ENCODE peak calls at places on chromosomes 1 and 21, in six cellular contexts. P, N, Q, F, O and T are unnamed samples.

GRCh38 chr1:10236405-10237156 is 26.2 kb downstream of the KIF1B start:
- DNase-seq in F (no peak), N (peak; percentile 62), Q (no peak), O (no peak), P (no peak), T (peak; percentile 23)

GRCh38 chr1:201982923-201983805 is 716 bp downstream of the RNPEP start:
- DNase-seq in F (peak; percentile 75), O (peak; percentile 72), P (peak; percentile 69), N (peak; percentile 70), Q (no peak), T (peak; percentile 93)

GRCh38 chr1:35287807-35288640 is 19.5 kb downstream of the ZMYM4 start:
- DNase-seq in F (no peak), N (peak; percentile 63), O (no peak), P (no peak), Q (no peak), T (peak; percentile 72)

GRCh38 chr21:44290327-44291077 is 4.8 kb downstream of the AIRE start:
- DNase-seq in P (no peak), O (no peak), N (no peak), F (no peak), Q (no peak), T (no peak)

GRCh38 chr1:11569551-11569950 is 84.7 kb downstream of the FBXO2 start:
- DNase-seq in N (no peak), P (no peak), F (no peak), Q (no peak), O (peak; percentile 8), T (no peak)

GRCh38 chr1:223062177-223062576 is 80.9 kb downstream of the TLR5 start:
- DNase-seq in N (no peak), O (no peak), P (no peak), F (no peak), Q (no peak), T (no peak)

GRCh38 chr1:206893380-206893779 is 3.9 kb upstream of the IL24 start:
- DNase-seq in F (no peak), O (no peak), P (no peak), N (no peak), Q (no peak), T (no peak)

GRCh38 chr1:71046891-71047634 is 553 bp downstream of the PTGER3 start:
- DNase-seq in N (no peak), F (peak; percentile 56), O (peak; percentile 49), Q (no peak), P (no peak), T (peak; percentile 39)

GRCh38 chr1:216932424-216932823 is 209.2 kb upstream of the ESRRG start:
- DNase-seq in F (no peak), O (no peak), N (no peak), Q (no peak), P (no peak), T (no peak)

GRCh38 chr1:102941364-102941947 is 166.9 kb downstream of the COL11A1 start:
- DNase-seq in F (no peak), O (no peak), Q (no peak), P (no peak), N (peak; percentile 5), T (no peak)

GRCh38 chr1:54885863-54886723 is 902 bp downstream of the DHCR24 start:
- DNase-seq in P (peak; percentile 44), O (peak; percentile 58), N (no peak), F (no peak), Q (no peak), T (peak; percentile 50)

GRCh38 chr1:235011064-235011598 is 117.5 kb downstream of the TOMM20 start:
- DNase-seq in Q (no peak), N (no peak), P (no peak), O (no peak), F (no peak), T (no peak)

GRCh38 chr1:22347854-22348760 is 103.5 kb upstream of the ZBTB40 start:
- DNase-seq in N (no peak), O (peak; percentile 38), P (no peak), F (no peak), Q (no peak), T (no peak)

GRCh38 chr1:16026723-16027484 is 5.1 kb downstream of the CLCNKA start:
- DNase-seq in F (no peak), Q (no peak), O (peak; percentile 36), N (no peak), P (peak; percentile 95), T (no peak)

GRCh38 chr1:65435987-65436386 is 15.5 kb downstream of the LEPR start:
- DNase-seq in Q (no peak), F (no peak), O (no peak), P (peak; percentile 61), N (peak; percentile 48), T (peak; percentile 66)

GRCh38 chr1:46549697-46550681 is 1.5 kb downstream of the KNCN start:
- DNase-seq in N (peak; percentile 46), P (no peak), Q (no peak), O (no peak), F (peak; percentile 59), T (peak; percentile 33)

GRCh38 chr1:97739596-97740103 is 181.2 kb downstream of the DPYD start:
- DNase-seq in Q (no peak), O (no peak), N (peak; percentile 54), P (no peak), F (no peak), T (no peak)

GRCh38 chr1:39922139-39922757 is 20.5 kb upstream of the MYCL start:
- DNase-seq in N (no peak), F (no peak), O (peak; percentile 6), Q (no peak), P (no peak), T (no peak)

GRCh38 chr1:160748182-160748876 is 9.3 kb downstream of the SLAMF7 start:
- DNase-seq in O (no peak), Q (peak; percentile 87), P (no peak), F (no peak), N (no peak), T (no peak)

GRCh38 chr1:202967684-202968281 is 726 bp upstream of the CYB5R1 start:
- DNase-seq in O (no peak), N (no peak), Q (no peak), P (no peak), F (peak; percentile 53), T (no peak)

GRCh38 chr1:78420185-78420584 is 70.6 kb upstream of the PTGFR start:
- DNase-seq in O (no peak), N (peak; percentile 27), F (no peak), P (no peak), Q (no peak), T (peak; percentile 9)

GRCh38 chr1:51744506-51745303 is 127.8 kb downstream of the OSBPL9 start:
- DNase-seq in P (no peak), F (no peak), O (no peak), Q (no peak), N (no peak), T (no peak)

GRCh38 chr21:42262826-42263225 is 43.9 kb downstream of the ABCG1 start:
- DNase-seq in Q (no peak), O (peak; percentile 89), N (peak; percentile 24), F (no peak), P (peak; percentile 62), T (no peak)

GRCh38 chr1:203650012-203650836 is 23.6 kb downstream of the ATP2B4 start:
- DNase-seq in P (peak; percentile 59), F (peak; percentile 80), N (peak; percentile 74), O (peak; percentile 91), Q (no peak), T (peak; percentile 63)

GRCh38 chr1:7808253-7808844 is 24.3 kb downstream of the PER3 start:
- DNase-seq in O (no peak), N (peak; percentile 40), P (peak; percentile 6), Q (no peak), F (no peak), T (peak; percentile 48)

GRCh38 chr1:61052393-61053280 is 29.7 kb upstream of the NFIA start:
- DNase-seq in O (no peak), F (no peak), N (no peak), Q (no peak), P (peak; percentile 52), T (no peak)

GRCh38 chr1:119815361-119815760 is 4.1 kb upstream of the REG4 start:
- DNase-seq in N (peak; percentile 75), P (no peak), O (no peak), Q (no peak), F (no peak), T (peak; percentile 41)

GRCh38 chr1:211487082-211487481 is 4.9 kb downstream of the RD3 start:
- DNase-seq in P (no peak), Q (no peak), O (no peak), F (no peak), N (no peak), T (no peak)

GRCh38 chr1:210364479-210364878 is 35.8 kb downstream of the HHAT start:
- DNase-seq in O (no peak), N (no peak), Q (no peak), F (no peak), P (no peak), T (no peak)

DNA sequence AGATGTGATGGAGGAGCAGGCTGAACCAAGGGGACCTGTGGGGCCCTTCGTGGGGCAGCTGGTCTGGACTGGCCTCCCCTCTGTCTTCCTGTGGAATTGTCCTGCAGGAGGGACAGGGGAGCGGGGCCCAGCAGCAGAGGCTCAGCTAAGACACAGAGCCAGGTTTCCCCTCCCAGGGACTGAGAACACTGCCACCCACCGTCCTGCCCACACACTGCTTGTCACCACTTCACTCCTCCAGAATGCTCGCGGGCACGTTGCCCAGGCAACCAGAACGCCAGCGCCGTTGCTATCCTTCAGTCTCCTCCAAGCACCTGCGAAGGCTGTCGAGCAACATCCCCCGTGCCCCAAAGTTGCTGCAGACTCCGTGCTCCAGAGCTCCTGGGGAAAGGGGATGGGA is 46.4 kb downstream of the AJAP1 start:
- DNase-seq in N (no peak), Q (peak; percentile 42), O (no peak), F (no peak), P (no peak), T (no peak)
- TF ChIP-seq CTCF in N (no peak), Q (peak; percentile 52), O (no peak), F (no peak), P (no peak), T (no peak)

DNA sequence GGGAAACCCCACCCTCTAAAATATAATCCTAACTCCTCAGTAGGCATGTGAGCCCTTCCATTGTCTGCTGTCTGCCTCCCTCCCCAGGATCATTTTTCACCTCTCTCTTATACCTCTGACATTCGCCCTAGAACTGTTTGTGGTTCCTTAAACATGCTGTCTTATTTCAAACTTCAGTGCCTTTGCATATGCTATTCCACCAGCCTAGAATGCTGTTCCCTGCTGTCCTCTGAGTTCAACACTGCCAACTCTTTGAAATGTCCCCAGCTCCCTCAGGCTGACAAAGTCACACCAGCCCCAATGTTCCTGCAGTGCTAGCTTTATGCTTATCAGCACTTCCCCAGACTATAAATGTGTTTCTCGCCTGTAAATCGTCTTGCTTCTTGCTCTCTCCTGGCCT is 119.5 kb downstream of the HIVEP3 start:
- DNase-seq in F (no peak), P (no peak), Q (no peak), N (no peak), O (no peak), T (no peak)
- H3K4me3 ChIP-seq in F (no peak overlapping the region), P (no peak overlapping the region), Q (no peak overlapping the region), N (no peak overlapping the region), O (no peak overlapping the region), T (no peak overlapping the region)

DNA sequence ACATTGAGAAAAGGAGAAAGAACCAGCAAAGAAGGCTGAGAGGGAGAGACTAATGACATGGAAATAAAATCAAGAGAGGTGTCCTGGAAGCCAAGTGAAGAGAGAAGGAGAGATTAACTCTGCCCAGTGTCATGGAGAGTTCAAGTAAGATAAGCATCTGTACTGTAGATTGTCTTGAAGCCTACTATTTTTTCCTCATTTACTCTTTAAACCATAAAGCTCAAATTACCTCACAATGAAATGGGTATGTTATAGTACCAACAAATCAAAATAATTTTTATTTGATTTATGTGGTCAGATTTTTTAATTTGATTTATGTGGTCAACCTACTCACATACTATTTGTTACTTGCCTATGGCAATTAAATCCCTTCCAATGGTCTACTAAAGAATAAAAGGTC is 5.2 kb upstream of the PALMD start:
- DNase-seq in N (no peak), O (no peak), Q (no peak), F (no peak), P (no peak), T (no peak)
- TF ChIP-seq CTCF in N (no peak), O (no peak), Q (no peak), F (no peak), P (no peak), T (no peak)

GRCh38 chr1:184958554-184959353 is 15.6 kb downstream of the NIBAN1 start:
- DNase-seq in Q (no peak), N (peak; percentile 72), F (no peak), P (no peak), O (peak; percentile 22), T (no peak)
- H3K4me3 ChIP-seq in Q (no peak overlapping the region), N (no peak overlapping the region), F (no peak overlapping the region), P (no peak overlapping the region), O (no peak overlapping the region), T (no peak overlapping the region)